ENCODE peak calls at places on chromosomes 6 and 20, in four cellular contexts. One of them, this sample, is unnamed. For H3K9me3, the result is how much of the 10 kb centered on the place peaks cover.

GRCh38 chr6:148457137-148457842 is 114.7 kb downstream of the SASH1 start:
- DNase-seq in ovary: no peak
- DNase-seq in HCT116: no peak
- DNase-seq in sigmoid colon: no peak
- DNase-seq in this sample: no peak

GRCh38 chr6:28725890-28726348 is 197.9 kb downstream of the TRIM27 start:
- DNase-seq in ovary: no peak
- DNase-seq in HCT116: no peak
- DNase-seq in sigmoid colon: no peak
- DNase-seq in this sample: no peak

GRCh38 chr6:144582939-144583613 is 297.9 kb downstream of the UTRN start:
- DNase-seq in ovary: no peak
- DNase-seq in HCT116: no peak
- DNase-seq in sigmoid colon: peak
- DNase-seq in this sample: peak

GRCh38 chr20:46348231-46348803 is 40.0 kb upstream of the CDH22 start:
- DNase-seq in ovary: peak
- DNase-seq in HCT116: no peak
- DNase-seq in sigmoid colon: no peak
- DNase-seq in this sample: no peak

GRCh38 chr6:14639983-14640599 is 522.5 kb downstream of the CD83 start:
- DNase-seq in ovary: no peak
- DNase-seq in HCT116: no peak
- DNase-seq in sigmoid colon: no peak
- DNase-seq in this sample: no peak

GRCh38 chr6:87473419-87473903 is 687 bp downstream of the SLC35A1 start:
- DNase-seq in ovary: peak
- DNase-seq in HCT116: no peak
- DNase-seq in sigmoid colon: no peak
- DNase-seq in this sample: peak

GRCh38 chr6:137271245-137272183 is 52.3 kb upstream of the IFNGR1 start:
- DNase-seq in ovary: no peak
- DNase-seq in HCT116: peak
- DNase-seq in sigmoid colon: no peak
- DNase-seq in this sample: peak

GRCh38 chr20:57570145-57570850 is 9.4 kb downstream of the PCK1 start:
- DNase-seq in ovary: no peak
- DNase-seq in HCT116: no peak
- DNase-seq in sigmoid colon: no peak
- DNase-seq in this sample: no peak

GRCh38 chr6:42860481-42860880 is 18.9 kb upstream of the RPL7L1 start:
- DNase-seq in ovary: no peak
- DNase-seq in HCT116: no peak
- DNase-seq in sigmoid colon: no peak
- DNase-seq in this sample: no peak

GRCh38 chr6:26754212-26754611 is 94.7 kb upstream of the ZNF322 start:
- DNase-seq in ovary: no peak
- DNase-seq in HCT116: no peak
- DNase-seq in sigmoid colon: no peak
- DNase-seq in this sample: no peak
- H3K9me3 ChIP-seq in ovary: under half
- H3K9me3 ChIP-seq in HCT116: under half
- H3K9me3 ChIP-seq in sigmoid colon: under half
- H3K9me3 ChIP-seq in this sample: under half

DNA sequence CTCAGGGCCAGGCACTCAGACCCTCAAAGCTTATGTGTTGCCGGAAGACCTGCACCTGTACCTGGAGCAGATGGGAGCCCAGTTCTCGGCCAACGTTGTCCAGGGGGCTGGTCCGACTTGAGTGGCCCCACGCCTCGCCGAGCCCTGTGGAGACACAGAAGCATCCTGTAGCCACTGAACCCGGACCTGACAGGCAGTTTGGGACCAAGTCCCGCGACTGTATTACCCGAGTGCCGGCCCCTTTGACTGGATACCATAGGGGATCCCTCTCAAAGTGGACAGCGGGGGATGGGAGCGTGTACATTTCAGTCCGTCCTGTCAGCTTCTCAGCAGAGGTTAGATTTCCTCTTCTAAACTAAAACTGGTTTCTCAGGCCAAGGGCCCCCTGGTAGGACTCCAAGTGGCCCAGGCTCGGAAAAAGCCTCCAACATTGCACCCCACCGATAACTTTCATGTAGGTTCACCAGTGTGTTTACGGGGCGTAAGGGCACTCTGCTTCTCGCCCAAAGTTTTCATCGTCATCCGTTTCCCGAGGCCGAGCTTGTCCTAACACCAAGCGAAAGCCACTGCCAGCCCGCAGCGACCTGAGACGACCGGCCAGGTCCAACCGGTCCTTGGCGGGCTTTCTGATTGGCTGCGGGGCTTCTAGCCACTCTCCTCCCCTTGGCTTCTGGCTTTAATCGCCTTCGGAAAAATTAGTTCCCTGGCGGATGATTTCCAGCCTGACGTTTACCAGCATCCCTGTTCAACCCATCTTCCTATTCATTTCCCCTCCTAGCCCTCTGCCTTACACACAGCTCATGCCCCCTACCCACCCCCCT is 10.8 kb downstream of the SIM1 start:
- DNase-seq in ovary: no peak
- DNase-seq in HCT116: no peak
- DNase-seq in sigmoid colon: no peak
- DNase-seq in this sample: no peak
- H3K9me3 ChIP-seq in ovary: under half
- H3K9me3 ChIP-seq in HCT116: under half
- H3K9me3 ChIP-seq in sigmoid colon: under half
- H3K9me3 ChIP-seq in this sample: under half

GRCh38 chr6:110140650-110141049 is 38.8 kb downstream of the WASF1 start:
- DNase-seq in ovary: no peak
- DNase-seq in HCT116: peak
- DNase-seq in sigmoid colon: no peak
- DNase-seq in this sample: no peak

GRCh38 chr6:110139052-110139451 is 40.4 kb downstream of the WASF1 start:
- DNase-seq in ovary: no peak
- DNase-seq in HCT116: no peak
- DNase-seq in sigmoid colon: no peak
- DNase-seq in this sample: no peak

GRCh38 chr6:110137924-110138887 is 41.3 kb downstream of the WASF1 start:
- DNase-seq in ovary: no peak
- DNase-seq in HCT116: no peak
- DNase-seq in sigmoid colon: no peak
- DNase-seq in this sample: no peak
- H3K9me3 ChIP-seq in ovary: under half
- H3K9me3 ChIP-seq in HCT116: under half
- H3K9me3 ChIP-seq in sigmoid colon: under half
- H3K9me3 ChIP-seq in this sample: under half

DNA sequence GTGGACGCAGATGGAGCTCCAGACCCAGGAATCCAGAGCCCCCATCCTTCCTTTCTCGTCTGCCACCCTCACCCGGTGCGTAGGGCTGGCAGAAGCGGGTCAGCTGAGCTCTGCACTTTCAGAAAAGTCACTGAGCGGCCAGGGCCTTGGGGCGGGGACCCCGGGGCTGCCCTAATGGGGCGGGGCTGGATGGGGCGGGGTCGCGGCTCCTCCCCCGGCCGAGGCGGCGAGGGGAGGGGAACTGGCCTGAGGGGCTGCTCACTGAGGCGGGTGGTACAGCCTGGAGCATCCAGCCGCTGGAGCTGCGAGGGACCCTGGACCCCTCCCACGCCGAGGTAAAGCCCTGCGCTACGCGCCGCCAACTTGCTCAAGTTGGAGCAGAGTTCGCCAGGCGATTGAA is at the start of the genes DEFB124 and REM1:
- DNase-seq in ovary: peak
- DNase-seq in HCT116: no peak
- DNase-seq in sigmoid colon: peak
- DNase-seq in this sample: no peak
- H3K9me3 ChIP-seq in ovary: under half
- H3K9me3 ChIP-seq in HCT116: under half
- H3K9me3 ChIP-seq in sigmoid colon: under half
- H3K9me3 ChIP-seq in this sample: under half

DNA sequence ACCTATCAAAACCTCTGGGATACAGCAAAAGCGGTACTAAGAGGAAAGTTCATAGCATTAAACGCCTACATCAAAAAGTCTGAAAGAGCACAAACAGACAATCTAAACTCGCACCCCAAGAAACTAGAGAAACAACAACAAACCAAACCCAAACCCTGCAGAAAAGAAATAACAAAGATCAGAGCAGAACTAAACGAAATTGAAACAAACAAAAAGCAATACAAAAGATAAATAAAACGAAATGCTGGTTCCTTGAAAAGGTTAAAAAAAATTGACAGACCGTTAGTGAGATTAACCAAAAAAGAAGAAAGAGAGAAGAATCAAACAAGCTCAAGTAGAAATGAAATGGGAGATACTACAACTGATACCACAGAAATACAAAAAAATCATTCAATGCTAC is 302.3 kb downstream of the RNGTT start:
- DNase-seq in ovary: no peak
- DNase-seq in HCT116: no peak
- DNase-seq in sigmoid colon: no peak
- DNase-seq in this sample: no peak
- H3K9me3 ChIP-seq in ovary: under half
- H3K9me3 ChIP-seq in HCT116: under half
- H3K9me3 ChIP-seq in sigmoid colon: under half
- H3K9me3 ChIP-seq in this sample: under half

DNA sequence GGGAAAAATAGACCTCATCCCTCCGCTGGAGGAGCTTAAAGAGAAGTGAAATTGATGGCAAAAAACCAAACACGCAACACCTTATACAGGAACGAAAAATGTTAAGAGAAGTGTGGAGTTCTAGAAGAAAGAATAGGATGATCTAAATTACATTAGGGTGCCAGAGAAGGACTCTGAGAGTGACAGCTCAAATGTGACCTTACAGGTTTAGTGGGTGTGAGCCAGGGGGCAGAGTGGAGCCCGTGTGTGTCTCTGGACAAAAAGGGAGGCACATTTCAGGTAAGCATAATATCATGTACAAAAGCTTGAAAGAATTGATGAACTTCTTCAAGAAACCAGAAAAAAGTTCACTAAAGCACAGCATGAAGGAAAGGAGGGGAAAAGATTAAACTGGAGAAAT is 20.8 kb downstream of the HLA-DRA start:
- DNase-seq in ovary: no peak
- DNase-seq in HCT116: no peak
- DNase-seq in sigmoid colon: no peak
- DNase-seq in this sample: no peak
- H3K9me3 ChIP-seq in ovary: under half
- H3K9me3 ChIP-seq in HCT116: under half
- H3K9me3 ChIP-seq in sigmoid colon: under half
- H3K9me3 ChIP-seq in this sample: under half

GRCh38 chr6:67814262-67814661 is 820.8 kb upstream of the ADGRB3 start:
- DNase-seq in ovary: no peak
- DNase-seq in HCT116: no peak
- DNase-seq in sigmoid colon: no peak
- DNase-seq in this sample: no peak

GRCh38 chr6:67812693-67813092 is 822.4 kb upstream of the ADGRB3 start:
- DNase-seq in ovary: no peak
- DNase-seq in HCT116: no peak
- DNase-seq in sigmoid colon: no peak
- DNase-seq in this sample: no peak

GRCh38 chr6:67815623-67816022 is 819.5 kb upstream of the ADGRB3 start:
- DNase-seq in ovary: no peak
- DNase-seq in HCT116: no peak
- DNase-seq in sigmoid colon: no peak
- DNase-seq in this sample: no peak

DNA sequence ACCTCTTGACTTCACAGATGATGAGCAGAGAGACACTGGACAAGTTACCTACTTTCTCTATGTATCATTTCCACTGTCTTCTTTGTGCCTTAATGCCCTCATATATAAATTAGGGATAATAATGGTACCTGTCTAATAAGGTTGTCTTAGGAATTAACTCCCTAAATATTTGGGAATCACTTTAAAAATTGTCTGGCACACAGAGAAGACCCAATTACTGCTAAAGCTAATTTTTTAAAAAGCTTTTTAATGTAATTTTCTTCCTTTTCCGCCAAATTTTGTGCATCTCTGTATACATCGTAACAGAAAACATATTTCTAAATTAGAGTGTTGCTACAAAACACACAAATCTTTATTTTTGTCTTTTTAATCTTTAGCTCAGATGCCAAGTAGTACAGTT is 816.8 kb upstream of the ADGRB3 start:
- DNase-seq in ovary: no peak
- DNase-seq in HCT116: no peak
- DNase-seq in sigmoid colon: no peak
- DNase-seq in this sample: no peak
- H3K9me3 ChIP-seq in ovary: under half
- H3K9me3 ChIP-seq in HCT116: under half
- H3K9me3 ChIP-seq in sigmoid colon: under half
- H3K9me3 ChIP-seq in this sample: under half

This sample was measured in prostate gland.